ENCODE peak calls at places on chromosomes 1 and 21, in six cellular contexts. L, Y, M, X, A and S are unnamed samples.

GRCh38 chr1:18836654-18837053 is 22.8 kb downstream of the TAS1R2 start:
- DNase-seq in A (no peak), X (no peak), Y (peak), L (no peak), M (no peak), S (no peak)

GRCh38 chr1:235902638-235903542 is 36.2 kb upstream of the LYST start:
- DNase-seq in Y (no peak), X (no peak), A (peak), L (no peak), M (peak), S (no peak)

GRCh38 chr1:116911166-116911553 is 1.4 kb downstream of the PTGFRN start:
- DNase-seq in X (no peak), L (no peak), M (peak), Y (no peak), A (no peak), S (no peak)

GRCh38 chr1:5466487-5466886 is 525.7 kb downstream of the NPHP4 start:
- DNase-seq in L (no peak), M (no peak), X (no peak), A (no peak), Y (peak), S (no peak)

GRCh38 chr1:233635765-233636502 is 22.0 kb downstream of the KCNK1 start:
- DNase-seq in M (no peak), Y (peak), X (peak), L (peak), A (peak), S (no peak)

GRCh38 chr1:203287109-203287893 is 18.0 kb upstream of the BTG2 start:
- DNase-seq in A (no peak), Y (peak), M (peak), L (no peak), X (no peak), S (no peak)

GRCh38 chr21:39087976-39088370 is 95.3 kb downstream of the PSMG1 start:
- DNase-seq in M (no peak), Y (no peak), A (no peak), X (no peak), L (no peak), S (no peak)

GRCh38 chr1:165773324-165773965 is 4.8 kb upstream of the TMCO1 start:
- DNase-seq in L (no peak), X (peak), A (peak), Y (peak), M (peak), S (no peak)

GRCh38 chr1:66223681-66224080 is 310.3 kb upstream of the SGIP1 start:
- DNase-seq in Y (no peak), M (no peak), A (no peak), L (no peak), X (no peak), S (no peak)

GRCh38 chr1:75969550-75969949 is 37.3 kb upstream of the ASB17 start:
- DNase-seq in L (no peak), X (peak), M (peak), Y (no peak), A (peak), S (no peak)

GRCh38 chr1:110671323-110671722 is 3.4 kb downstream of the KCNA3 start:
- DNase-seq in Y (no peak), X (no peak), M (no peak), L (no peak), A (no peak), S (no peak)

GRCh38 chr1:227848430-227848932 is 33.0 kb downstream of the PRSS38 start:
- DNase-seq in L (no peak), Y (peak), M (no peak), X (no peak), A (no peak), S (no peak)

GRCh38 chr1:217275617-217276398 is 355.1 kb downstream of the GPATCH2 start:
- DNase-seq in Y (no peak), L (no peak), X (peak), A (peak), M (peak), S (no peak)

GRCh38 chr1:29901618-29902017 is 665.3 kb downstream of the PTPRU start:
- DNase-seq in X (no peak), M (no peak), Y (peak), A (no peak), L (peak), S (no peak)

GRCh38 chr1:169009666-169010065 is 96.8 kb upstream of the ATP1B1 start:
- DNase-seq in L (no peak), Y (no peak), A (no peak), M (no peak), X (no peak), S (no peak)

GRCh38 chr1:203593723-203594122 is 32.9 kb upstream of the ATP2B4 start:
- DNase-seq in A (peak), Y (peak), M (peak), X (no peak), L (peak), S (no peak)

GRCh38 chr21:26686705-26687104 is 113.6 kb upstream of the CYYR1 start:
- DNase-seq in Y (no peak), L (no peak), A (no peak), X (no peak), M (no peak), S (no peak)

GRCh38 chr1:3345792-3346191 is 108.7 kb upstream of the ARHGEF16 start:
- DNase-seq in M (no peak), L (no peak), Y (no peak), X (no peak), A (no peak), S (no peak)

GRCh38 chr1:25675729-25676476 is 59.3 kb downstream of the MAN1C1 start:
- DNase-seq in Y (no peak), X (no peak), L (no peak), M (no peak), A (no peak), S (no peak)

GRCh38 chr21:45234127-45234526 is 53.6 kb downstream of the POFUT2 start:
- DNase-seq in Y (no peak), A (no peak), L (no peak), M (no peak), X (no peak), S (no peak)

GRCh38 chr1:9269078-9269501 is 23.6 kb upstream of the SPSB1 start:
- DNase-seq in X (no peak), L (no peak), Y (no peak), M (no peak), A (no peak), S (no peak)

GRCh38 chr1:236979149-236979890 is 24.9 kb downstream of the MT1HL1 start:
- DNase-seq in M (no peak), A (no peak), Y (no peak), L (no peak), X (no peak), S (no peak)

GRCh38 chr1:53373246-53373645 is 45.4 kb upstream of the LRP8 start:
- DNase-seq in M (no peak), X (no peak), A (no peak), L (peak), Y (no peak), S (no peak)

GRCh38 chr1:119374208-119374877 is 5.8 kb downstream of the HAO2 start:
- DNase-seq in Y (no peak), A (no peak), X (peak), M (no peak), L (no peak), S (no peak)

GRCh38 chr21:37579356-37579755 is 212.8 kb downstream of the DYRK1A start:
- DNase-seq in L (no peak), Y (no peak), A (peak), M (no peak), X (no peak), S (no peak)

GRCh38 chr1:45929257-45929687 is 125.9 kb downstream of the MAST2 start:
- DNase-seq in X (no peak), A (peak), L (peak), M (peak), Y (peak), S (no peak)

GRCh38 chr21:41365377-41366107 is 3.7 kb downstream of the MX2 start:
- DNase-seq in L (no peak), X (no peak), Y (no peak), A (no peak), M (no peak), S (no peak)

GRCh38 chr1:77057994-77058585 is 161.1 kb downstream of the PIGK start:
- DNase-seq in X (no peak), A (no peak), Y (no peak), L (no peak), M (no peak), S (no peak)

GRCh38 chr1:65812065-65812464 is 19.4 kb downstream of the PDE4B start:
- DNase-seq in X (peak), A (peak), M (peak), L (no peak), Y (peak), S (no peak)

GRCh38 chr1:192866224-192866868 is 57.5 kb downstream of the RGS2 start:
- DNase-seq in L (no peak), A (no peak), Y (no peak), M (no peak), X (no peak), S (no peak)

GRCh38 chr1:12123172-12123571 is 43.6 kb upstream of the TNFRSF1B start:
- DNase-seq in L (no peak), M (no peak), X (no peak), Y (no peak), A (no peak), S (no peak)

GRCh38 chr1:224635356-224635755 is 19.2 kb downstream of the CNIH3 start:
- DNase-seq in M (peak), L (no peak), Y (no peak), A (peak), X (peak), S (no peak)

GRCh38 chr1:5725855-5726585 is 266.2 kb downstream of the NPHP4 start:
- DNase-seq in Y (no peak), L (no peak), A (no peak), X (no peak), M (no peak), S (no peak)

GRCh38 chr1:154765970-154766369 is 104.1 kb downstream of the KCNN3 start:
- DNase-seq in X (peak), Y (peak), L (peak), A (peak), M (peak), S (no peak)

GRCh38 chr1:51070640-51071039 is 31.4 kb upstream of the C1orf185 start:
- DNase-seq in Y (no peak), A (peak), M (no peak), X (no peak), L (no peak), S (no peak)

GRCh38 chr1:186662752-186663151 is 17.5 kb downstream of the PTGS2 start:
- DNase-seq in L (no peak), Y (peak), X (no peak), A (peak), M (no peak), S (no peak)

GRCh38 chr1:45974541-45975269 is 157.7 kb downstream of the PIK3R3 start:
- DNase-seq in Y (no peak), A (peak), L (no peak), X (no peak), M (no peak), S (no peak)

GRCh38 chr21:17441370-17441769 is 71.5 kb upstream of the CXADR start:
- DNase-seq in Y (no peak), M (no peak), A (peak), X (no peak), L (no peak), S (no peak)

GRCh38 chr1:43034195-43034658 is 75.6 kb upstream of the SLC2A1 start:
- DNase-seq in A (no peak), M (no peak), X (no peak), L (no peak), Y (no peak), S (no peak)

GRCh38 chr1:43036932-43037331 is 78.3 kb upstream of the SLC2A1 start:
- DNase-seq in Y (no peak), M (no peak), A (no peak), L (no peak), X (no peak), S (no peak)

GRCh38 chr1:43035821-43036456 is 77.3 kb upstream of the SLC2A1 start:
- DNase-seq in Y (no peak), M (no peak), L (peak), X (no peak), A (no peak), S (peak)

GRCh38 chr1:43036457-43036827 is 77.8 kb upstream of the SLC2A1 start:
- DNase-seq in A (peak), M (no peak), L (no peak), Y (no peak), X (no peak), S (no peak)

DNA sequence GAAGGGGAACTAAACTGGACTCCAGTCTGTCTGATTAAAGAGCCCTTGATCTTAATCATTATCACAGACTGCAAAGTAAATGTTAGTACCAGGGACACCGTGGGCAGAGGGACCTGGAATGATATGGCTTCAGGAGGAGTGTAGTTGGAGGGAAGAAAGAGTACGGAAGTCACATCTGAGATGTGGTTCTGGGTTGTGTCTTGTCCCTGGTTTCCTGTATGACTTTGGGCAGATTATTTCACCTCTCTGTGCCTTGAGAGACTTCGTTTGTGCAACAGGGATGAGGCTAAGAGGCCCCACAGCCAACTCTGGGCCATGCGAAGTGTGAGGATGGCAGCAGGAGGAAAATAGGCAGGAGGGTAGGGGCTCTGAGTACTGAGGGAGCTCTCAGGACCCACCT is 76.1 kb upstream of the SLC2A1 start:
- DNase-seq in Y (no peak), X (no peak), L (no peak), M (no peak), A (no peak), S (no peak)
- H2BK5ac ChIP-seq in Y (no peak), X (no peak), L (no peak), M (no peak), A (no peak), S (no peak)

GRCh38 chr1:196367838-196368237 is 240.4 kb downstream of the KCNT2 start:
- DNase-seq in L (no peak), Y (no peak), M (no peak), X (no peak), A (no peak), S (no peak)
- H2BK5ac ChIP-seq in L (no peak), Y (no peak), M (no peak), X (no peak), A (no peak), S (no peak)

GRCh38 chr1:39026947-39027507 is 877 bp downstream of the NDUFS5 start:
- DNase-seq in L (no peak), A (no peak), M (no peak), X (no peak), Y (no peak), S (no peak)
- H2BK5ac ChIP-seq in L (peak), A (peak), M (peak), X (no peak), Y (peak), S (no peak)

GRCh38 chr21:35297665-35298064 is 248.6 kb upstream of the RUNX1 start:
- DNase-seq in Y (no peak), M (no peak), A (no peak), L (no peak), X (no peak), S (no peak)

GRCh38 chr21:35298757-35299156 is 249.7 kb upstream of the RUNX1 start:
- DNase-seq in X (no peak), Y (no peak), A (no peak), M (no peak), L (no peak), S (no peak)

GRCh38 chr21:35291963-35292627 is 243.0 kb upstream of the RUNX1 start:
- DNase-seq in A (peak), L (no peak), Y (peak), X (peak), M (peak), S (no peak)

GRCh38 chr21:35291034-35291433 is 241.9 kb upstream of the RUNX1 start:
- DNase-seq in L (no peak), M (no peak), X (no peak), Y (no peak), A (no peak), S (no peak)

GRCh38 chr21:35294231-35294898 is 245.3 kb upstream of the RUNX1 start:
- DNase-seq in X (peak), M (no peak), L (no peak), A (no peak), Y (peak), S (no peak)
- H2BK5ac ChIP-seq in X (no peak), M (no peak), L (no peak), A (no peak), Y (no peak), S (no peak)

DNA sequence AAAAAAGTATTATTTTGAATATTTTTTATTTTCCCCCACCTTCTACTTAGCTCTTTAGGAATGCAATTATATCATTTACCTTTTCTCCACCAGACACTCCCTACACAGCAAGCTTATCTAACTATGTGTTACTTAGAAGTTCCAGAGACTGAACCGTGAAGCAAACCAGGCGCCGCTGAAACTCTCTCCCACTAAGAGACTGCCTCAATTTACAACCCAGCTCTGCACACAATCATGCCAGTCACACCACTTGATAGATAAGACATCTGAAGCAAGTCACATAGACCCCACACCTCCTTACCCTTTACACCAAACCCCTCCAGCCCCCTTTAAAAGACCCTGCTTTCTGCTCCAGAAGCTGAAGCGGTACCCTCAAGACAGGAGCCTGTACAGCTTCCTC is 245.5 kb downstream of the S1PR1 start:
- DNase-seq in A (no peak), M (no peak), L (no peak), X (no peak), Y (no peak), S (no peak)
- H2BK5ac ChIP-seq in A (no peak), M (no peak), L (no peak), X (no peak), Y (no peak), S (no peak)

GRCh38 chr1:94720091-94720793 is 99.9 kb upstream of the SLC44A3 start:
- DNase-seq in L (no peak), M (no peak), A (no peak), Y (no peak), X (no peak), S (no peak)

GRCh38 chr1:94726981-94727685 is 93.0 kb upstream of the SLC44A3 start:
- DNase-seq in L (no peak), M (peak), X (no peak), A (no peak), Y (no peak), S (no peak)

GRCh38 chr1:94725566-94725965 is 94.6 kb upstream of the SLC44A3 start:
- DNase-seq in A (no peak), Y (no peak), X (peak), L (no peak), M (peak), S (no peak)

GRCh38 chr1:94721240-94721639 is 98.9 kb upstream of the SLC44A3 start:
- DNase-seq in Y (no peak), L (no peak), X (peak), A (no peak), M (no peak), S (no peak)

GRCh38 chr1:94723899-94724298 is 96.3 kb upstream of the SLC44A3 start:
- DNase-seq in X (no peak), L (no peak), M (peak), A (peak), Y (no peak), S (no peak)
- H2BK5ac ChIP-seq in X (no peak), L (no peak), M (no peak), A (peak), Y (no peak), S (no peak)

GRCh38 chr1:7299329-7299799 is 471.7 kb upstream of the VAMP3 start:
- DNase-seq in M (peak), X (peak), Y (peak), L (no peak), A (peak), S (no peak)

GRCh38 chr1:7296968-7297367 is 474.1 kb upstream of the VAMP3 start:
- DNase-seq in L (no peak), M (no peak), X (no peak), Y (no peak), A (no peak), S (no peak)

GRCh38 chr1:7298749-7299151 is 472.3 kb upstream of the VAMP3 start:
- DNase-seq in L (no peak), Y (peak), M (peak), X (no peak), A (peak), S (no peak)

GRCh38 chr1:7299994-7300393 is 471.1 kb upstream of the VAMP3 start:
- DNase-seq in L (no peak), M (peak), A (peak), Y (no peak), X (no peak), S (no peak)

DNA sequence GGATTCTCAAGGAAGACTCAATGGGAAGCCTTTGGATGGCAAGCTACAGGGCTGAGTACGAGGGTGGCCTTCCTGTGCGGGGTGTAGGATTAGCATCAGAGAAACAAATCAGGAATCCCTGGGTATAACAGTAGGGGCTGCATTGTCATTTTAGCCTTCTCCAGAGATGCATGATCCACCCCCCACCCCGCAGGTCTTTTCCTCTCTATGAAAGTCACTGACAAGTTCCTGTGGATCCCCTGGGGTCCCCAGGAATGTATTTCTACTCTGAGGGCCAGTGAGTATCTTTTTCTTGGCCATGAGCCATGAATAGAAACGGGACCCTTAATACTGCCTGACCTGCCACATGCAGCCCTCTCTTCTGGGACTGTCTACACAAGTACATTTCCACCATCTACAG is 473.0 kb upstream of the VAMP3 start:
- DNase-seq in L (no peak), Y (peak), M (no peak), X (no peak), A (no peak), S (no peak)
- H2BK5ac ChIP-seq in L (no peak), Y (no peak), M (peak), X (no peak), A (peak), S (no peak)